ENCODE peak calls at places on chromosome 11, in ten cellular contexts. One of them, this sample, is unnamed.

GRCh38 chr11:57487021-57487778 is 26.9 kb downstream of the RTN4RL2 start:
- DNase-seq in activated T-cell treated with anti-CD3 and anti-CD28 coated beads, Interleukin-2, amount 50 U/mL, for 1 hour: no peak
- DNase-seq in HFFc6: no peak
- DNase-seq in fibroblast of villous mesenchyme: no peak
- DNase-seq in mesothelial cell of epicardium: no peak
- DNase-seq in bronchial epithelial cell: no peak
- DNase-seq in effector CD4-positive, alpha-beta T cell: no peak
- DNase-seq in HT1080: no peak
- DNase-seq in endothelial cell: no peak
- DNase-seq in left cardiac atrium: no peak
- DNase-seq in this sample: no peak

GRCh38 chr11:122040476-122040875 is 75.5 kb downstream of the BLID start:
- DNase-seq in left cardiac atrium: no peak
- DNase-seq in HFFc6: no peak
- DNase-seq in activated T-cell treated with anti-CD3 and anti-CD28 coated beads, Interleukin-2, amount 50 U/mL, for 1 hour: no peak
- DNase-seq in fibroblast of villous mesenchyme: no peak
- DNase-seq in endothelial cell: no peak
- DNase-seq in HT1080: no peak
- DNase-seq in effector CD4-positive, alpha-beta T cell: no peak
- DNase-seq in mesothelial cell of epicardium: no peak
- DNase-seq in bronchial epithelial cell: no peak
- DNase-seq in this sample: no peak

GRCh38 chr11:74849525-74850391 is 99.1 kb downstream of the XRRA1 start:
- DNase-seq in effector CD4-positive, alpha-beta T cell: no peak
- DNase-seq in activated T-cell treated with anti-CD3 and anti-CD28 coated beads, Interleukin-2, amount 50 U/mL, for 1 hour: no peak
- DNase-seq in bronchial epithelial cell: peak
- DNase-seq in HT1080: peak
- DNase-seq in HFFc6: peak
- DNase-seq in left cardiac atrium: peak
- DNase-seq in mesothelial cell of epicardium: no peak
- DNase-seq in endothelial cell: no peak
- DNase-seq in fibroblast of villous mesenchyme: peak
- DNase-seq in this sample: no peak

GRCh38 chr11:116215471-116216113 is 557.2 kb downstream of the BUD13 start:
- DNase-seq in mesothelial cell of epicardium: no peak
- DNase-seq in left cardiac atrium: no peak
- DNase-seq in bronchial epithelial cell: peak
- DNase-seq in endothelial cell: peak
- DNase-seq in HFFc6: no peak
- DNase-seq in HT1080: no peak
- DNase-seq in activated T-cell treated with anti-CD3 and anti-CD28 coated beads, Interleukin-2, amount 50 U/mL, for 1 hour: no peak
- DNase-seq in fibroblast of villous mesenchyme: no peak
- DNase-seq in effector CD4-positive, alpha-beta T cell: no peak
- DNase-seq in this sample: no peak

GRCh38 chr11:9527481-9528140 is 45.9 kb upstream of the WEE1 start:
- DNase-seq in fibroblast of villous mesenchyme: peak
- DNase-seq in left cardiac atrium: no peak
- DNase-seq in endothelial cell: no peak
- DNase-seq in activated T-cell treated with anti-CD3 and anti-CD28 coated beads, Interleukin-2, amount 50 U/mL, for 1 hour: no peak
- DNase-seq in effector CD4-positive, alpha-beta T cell: no peak
- DNase-seq in bronchial epithelial cell: peak
- DNase-seq in HFFc6: peak
- DNase-seq in mesothelial cell of epicardium: no peak
- DNase-seq in HT1080: peak
- DNase-seq in this sample: no peak

GRCh38 chr11:942853-943252 is 17.2 kb downstream of the AP2A2 start:
- DNase-seq in bronchial epithelial cell: peak
- DNase-seq in HFFc6: no peak
- DNase-seq in HT1080: no peak
- DNase-seq in activated T-cell treated with anti-CD3 and anti-CD28 coated beads, Interleukin-2, amount 50 U/mL, for 1 hour: no peak
- DNase-seq in left cardiac atrium: no peak
- DNase-seq in endothelial cell: no peak
- DNase-seq in fibroblast of villous mesenchyme: peak
- DNase-seq in mesothelial cell of epicardium: no peak
- DNase-seq in effector CD4-positive, alpha-beta T cell: no peak
- DNase-seq in this sample: no peak

GRCh38 chr11:130715085-130715932 is 201.0 kb downstream of the SNX19 start:
- DNase-seq in HFFc6: no peak
- DNase-seq in HT1080: no peak
- DNase-seq in mesothelial cell of epicardium: no peak
- DNase-seq in fibroblast of villous mesenchyme: no peak
- DNase-seq in effector CD4-positive, alpha-beta T cell: no peak
- DNase-seq in activated T-cell treated with anti-CD3 and anti-CD28 coated beads, Interleukin-2, amount 50 U/mL, for 1 hour: no peak
- DNase-seq in left cardiac atrium: no peak
- DNase-seq in endothelial cell: no peak
- DNase-seq in bronchial epithelial cell: no peak
- DNase-seq in this sample: no peak

GRCh38 chr11:120717623-120718022 is 206.1 kb downstream of the GRIK4 start:
- DNase-seq in endothelial cell: no peak
- DNase-seq in left cardiac atrium: no peak
- DNase-seq in HT1080: no peak
- DNase-seq in bronchial epithelial cell: no peak
- DNase-seq in HFFc6: no peak
- DNase-seq in activated T-cell treated with anti-CD3 and anti-CD28 coated beads, Interleukin-2, amount 50 U/mL, for 1 hour: no peak
- DNase-seq in fibroblast of villous mesenchyme: no peak
- DNase-seq in mesothelial cell of epicardium: no peak
- DNase-seq in effector CD4-positive, alpha-beta T cell: no peak
- DNase-seq in this sample: no peak

GRCh38 chr11:73158356-73159051 is 16.4 kb upstream of the FCHSD2 start:
- DNase-seq in fibroblast of villous mesenchyme: peak
- DNase-seq in left cardiac atrium: no peak
- DNase-seq in bronchial epithelial cell: no peak
- DNase-seq in endothelial cell: no peak
- DNase-seq in HFFc6: peak
- DNase-seq in HT1080: no peak
- DNase-seq in activated T-cell treated with anti-CD3 and anti-CD28 coated beads, Interleukin-2, amount 50 U/mL, for 1 hour: no peak
- DNase-seq in effector CD4-positive, alpha-beta T cell: no peak
- DNase-seq in mesothelial cell of epicardium: no peak
- DNase-seq in this sample: no peak

GRCh38 chr11:12007769-12008737 is at the start of gene DKK3:
- DNase-seq in left cardiac atrium: no peak
- DNase-seq in mesothelial cell of epicardium: peak
- DNase-seq in effector CD4-positive, alpha-beta T cell: no peak
- DNase-seq in activated T-cell treated with anti-CD3 and anti-CD28 coated beads, Interleukin-2, amount 50 U/mL, for 1 hour: no peak
- DNase-seq in fibroblast of villous mesenchyme: peak
- DNase-seq in endothelial cell: peak
- DNase-seq in HFFc6: peak
- DNase-seq in bronchial epithelial cell: peak
- DNase-seq in HT1080: no peak
- DNase-seq in this sample: peak

GRCh38 chr11:34475656-34476055 is 36.9 kb downstream of the CAT start:
- DNase-seq in left cardiac atrium: no peak
- DNase-seq in HT1080: no peak
- DNase-seq in mesothelial cell of epicardium: no peak
- DNase-seq in activated T-cell treated with anti-CD3 and anti-CD28 coated beads, Interleukin-2, amount 50 U/mL, for 1 hour: no peak
- DNase-seq in fibroblast of villous mesenchyme: no peak
- DNase-seq in HFFc6: no peak
- DNase-seq in effector CD4-positive, alpha-beta T cell: no peak
- DNase-seq in endothelial cell: no peak
- DNase-seq in bronchial epithelial cell: no peak
- DNase-seq in this sample: no peak

GRCh38 chr11:123806249-123806648 is at the start of gene OR6M1:
- DNase-seq in left cardiac atrium: no peak
- DNase-seq in mesothelial cell of epicardium: no peak
- DNase-seq in effector CD4-positive, alpha-beta T cell: no peak
- DNase-seq in activated T-cell treated with anti-CD3 and anti-CD28 coated beads, Interleukin-2, amount 50 U/mL, for 1 hour: no peak
- DNase-seq in fibroblast of villous mesenchyme: no peak
- DNase-seq in endothelial cell: no peak
- DNase-seq in bronchial epithelial cell: no peak
- DNase-seq in HFFc6: no peak
- DNase-seq in HT1080: no peak
- DNase-seq in this sample: no peak

GRCh38 chr11:44978279-44978960 is 27.7 kb upstream of the TP53I11 start:
- DNase-seq in activated T-cell treated with anti-CD3 and anti-CD28 coated beads, Interleukin-2, amount 50 U/mL, for 1 hour: no peak
- DNase-seq in fibroblast of villous mesenchyme: no peak
- DNase-seq in HT1080: no peak
- DNase-seq in HFFc6: no peak
- DNase-seq in effector CD4-positive, alpha-beta T cell: no peak
- DNase-seq in bronchial epithelial cell: no peak
- DNase-seq in endothelial cell: no peak
- DNase-seq in mesothelial cell of epicardium: no peak
- DNase-seq in left cardiac atrium: no peak
- DNase-seq in this sample: no peak

GRCh38 chr11:16895306-16895705 is 118.9 kb downstream of the PLEKHA7 start:
- DNase-seq in fibroblast of villous mesenchyme: no peak
- DNase-seq in endothelial cell: no peak
- DNase-seq in effector CD4-positive, alpha-beta T cell: no peak
- DNase-seq in HFFc6: no peak
- DNase-seq in bronchial epithelial cell: peak
- DNase-seq in left cardiac atrium: no peak
- DNase-seq in HT1080: no peak
- DNase-seq in mesothelial cell of epicardium: no peak
- DNase-seq in activated T-cell treated with anti-CD3 and anti-CD28 coated beads, Interleukin-2, amount 50 U/mL, for 1 hour: no peak
- DNase-seq in this sample: no peak

GRCh38 chr11:59076876-59077571 is 9.1 kb upstream of the GLYATL1B start:
- DNase-seq in mesothelial cell of epicardium: no peak
- DNase-seq in effector CD4-positive, alpha-beta T cell: no peak
- DNase-seq in left cardiac atrium: no peak
- DNase-seq in fibroblast of villous mesenchyme: no peak
- DNase-seq in HFFc6: no peak
- DNase-seq in HT1080: no peak
- DNase-seq in activated T-cell treated with anti-CD3 and anti-CD28 coated beads, Interleukin-2, amount 50 U/mL, for 1 hour: no peak
- DNase-seq in bronchial epithelial cell: no peak
- DNase-seq in endothelial cell: no peak
- DNase-seq in this sample: no peak

GRCh38 chr11:112724194-112724790 is 236.9 kb upstream of the NCAM1 start:
- DNase-seq in HFFc6: no peak
- DNase-seq in bronchial epithelial cell: no peak
- DNase-seq in activated T-cell treated with anti-CD3 and anti-CD28 coated beads, Interleukin-2, amount 50 U/mL, for 1 hour: no peak
- DNase-seq in mesothelial cell of epicardium: no peak
- DNase-seq in fibroblast of villous mesenchyme: no peak
- DNase-seq in HT1080: no peak
- DNase-seq in endothelial cell: no peak
- DNase-seq in effector CD4-positive, alpha-beta T cell: no peak
- DNase-seq in left cardiac atrium: no peak
- DNase-seq in this sample: peak

GRCh38 chr11:61725632-61726280 is 26.7 kb upstream of the MYRF start:
- DNase-seq in bronchial epithelial cell: peak
- DNase-seq in effector CD4-positive, alpha-beta T cell: no peak
- DNase-seq in activated T-cell treated with anti-CD3 and anti-CD28 coated beads, Interleukin-2, amount 50 U/mL, for 1 hour: no peak
- DNase-seq in HT1080: peak
- DNase-seq in fibroblast of villous mesenchyme: peak
- DNase-seq in left cardiac atrium: no peak
- DNase-seq in endothelial cell: no peak
- DNase-seq in mesothelial cell of epicardium: no peak
- DNase-seq in HFFc6: no peak
- DNase-seq in this sample: no peak

GRCh38 chr11:114279778-114280532 is 16.2 kb upstream of the NNMT start:
- DNase-seq in bronchial epithelial cell: peak
- DNase-seq in activated T-cell treated with anti-CD3 and anti-CD28 coated beads, Interleukin-2, amount 50 U/mL, for 1 hour: no peak
- DNase-seq in HT1080: peak
- DNase-seq in left cardiac atrium: no peak
- DNase-seq in endothelial cell: no peak
- DNase-seq in fibroblast of villous mesenchyme: peak
- DNase-seq in effector CD4-positive, alpha-beta T cell: no peak
- DNase-seq in mesothelial cell of epicardium: no peak
- DNase-seq in HFFc6: peak
- DNase-seq in this sample: no peak

GRCh38 chr11:132312616-132313210 is 942.3 kb downstream of the NTM start:
- DNase-seq in HFFc6: peak
- DNase-seq in endothelial cell: peak
- DNase-seq in fibroblast of villous mesenchyme: peak
- DNase-seq in activated T-cell treated with anti-CD3 and anti-CD28 coated beads, Interleukin-2, amount 50 U/mL, for 1 hour: no peak
- DNase-seq in left cardiac atrium: no peak
- DNase-seq in effector CD4-positive, alpha-beta T cell: no peak
- DNase-seq in mesothelial cell of epicardium: no peak
- DNase-seq in bronchial epithelial cell: peak
- DNase-seq in HT1080: peak
- DNase-seq in this sample: peak

GRCh38 chr11:10392680-10393079 is 62.4 kb upstream of the AMPD3 start:
- DNase-seq in endothelial cell: no peak
- DNase-seq in left cardiac atrium: no peak
- DNase-seq in mesothelial cell of epicardium: no peak
- DNase-seq in activated T-cell treated with anti-CD3 and anti-CD28 coated beads, Interleukin-2, amount 50 U/mL, for 1 hour: no peak
- DNase-seq in HT1080: no peak
- DNase-seq in effector CD4-positive, alpha-beta T cell: no peak
- DNase-seq in bronchial epithelial cell: no peak
- DNase-seq in HFFc6: peak
- DNase-seq in fibroblast of villous mesenchyme: no peak
- DNase-seq in this sample: no peak

GRCh38 chr11:32881286-32881685 is 11.3 kb upstream of the QSER1 start:
- DNase-seq in bronchial epithelial cell: peak
- DNase-seq in HFFc6: no peak
- DNase-seq in left cardiac atrium: no peak
- DNase-seq in mesothelial cell of epicardium: no peak
- DNase-seq in endothelial cell: no peak
- DNase-seq in effector CD4-positive, alpha-beta T cell: no peak
- DNase-seq in fibroblast of villous mesenchyme: no peak
- DNase-seq in HT1080: peak
- DNase-seq in activated T-cell treated with anti-CD3 and anti-CD28 coated beads, Interleukin-2, amount 50 U/mL, for 1 hour: no peak
- DNase-seq in this sample: no peak

GRCh38 chr11:14894657-14895598 is 2.9 kb upstream of the CYP2R1 start:
- DNase-seq in effector CD4-positive, alpha-beta T cell: no peak
- DNase-seq in HFFc6: no peak
- DNase-seq in activated T-cell treated with anti-CD3 and anti-CD28 coated beads, Interleukin-2, amount 50 U/mL, for 1 hour: no peak
- DNase-seq in bronchial epithelial cell: peak
- DNase-seq in fibroblast of villous mesenchyme: peak
- DNase-seq in mesothelial cell of epicardium: no peak
- DNase-seq in HT1080: no peak
- DNase-seq in endothelial cell: no peak
- DNase-seq in left cardiac atrium: peak
- DNase-seq in this sample: no peak

GRCh38 chr11:64437426-64437825 is 78.5 kb downstream of the RPS6KA4 start:
- DNase-seq in HT1080: no peak
- DNase-seq in mesothelial cell of epicardium: no peak
- DNase-seq in effector CD4-positive, alpha-beta T cell: no peak
- DNase-seq in activated T-cell treated with anti-CD3 and anti-CD28 coated beads, Interleukin-2, amount 50 U/mL, for 1 hour: no peak
- DNase-seq in bronchial epithelial cell: no peak
- DNase-seq in endothelial cell: no peak
- DNase-seq in HFFc6: no peak
- DNase-seq in fibroblast of villous mesenchyme: no peak
- DNase-seq in left cardiac atrium: no peak
- DNase-seq in this sample: no peak

GRCh38 chr11:1400168-1401000 is 10.7 kb downstream of the BRSK2 start:
- DNase-seq in HFFc6: no peak
- DNase-seq in HT1080: no peak
- DNase-seq in activated T-cell treated with anti-CD3 and anti-CD28 coated beads, Interleukin-2, amount 50 U/mL, for 1 hour: no peak
- DNase-seq in bronchial epithelial cell: no peak
- DNase-seq in fibroblast of villous mesenchyme: no peak
- DNase-seq in mesothelial cell of epicardium: no peak
- DNase-seq in endothelial cell: no peak
- DNase-seq in effector CD4-positive, alpha-beta T cell: no peak
- DNase-seq in left cardiac atrium: peak
- DNase-seq in this sample: no peak

GRCh38 chr11:9573775-9574555 is 495 bp downstream of the WEE1 start:
- DNase-seq in bronchial epithelial cell: no peak
- DNase-seq in endothelial cell: peak
- DNase-seq in HFFc6: no peak
- DNase-seq in activated T-cell treated with anti-CD3 and anti-CD28 coated beads, Interleukin-2, amount 50 U/mL, for 1 hour: no peak
- DNase-seq in mesothelial cell of epicardium: no peak
- DNase-seq in left cardiac atrium: peak
- DNase-seq in effector CD4-positive, alpha-beta T cell: no peak
- DNase-seq in HT1080: no peak
- DNase-seq in fibroblast of villous mesenchyme: no peak
- DNase-seq in this sample: no peak

GRCh38 chr11:131580466-131580865 is 210.1 kb downstream of the NTM start:
- DNase-seq in mesothelial cell of epicardium: no peak
- DNase-seq in fibroblast of villous mesenchyme: no peak
- DNase-seq in HT1080: no peak
- DNase-seq in left cardiac atrium: no peak
- DNase-seq in bronchial epithelial cell: no peak
- DNase-seq in HFFc6: no peak
- DNase-seq in effector CD4-positive, alpha-beta T cell: no peak
- DNase-seq in endothelial cell: no peak
- DNase-seq in activated T-cell treated with anti-CD3 and anti-CD28 coated beads, Interleukin-2, amount 50 U/mL, for 1 hour: no peak
- DNase-seq in this sample: no peak

GRCh38 chr11:102613455-102613854 is 11.7 kb downstream of the MMP20 start:
- DNase-seq in effector CD4-positive, alpha-beta T cell: no peak
- DNase-seq in HT1080: no peak
- DNase-seq in fibroblast of villous mesenchyme: no peak
- DNase-seq in activated T-cell treated with anti-CD3 and anti-CD28 coated beads, Interleukin-2, amount 50 U/mL, for 1 hour: no peak
- DNase-seq in bronchial epithelial cell: no peak
- DNase-seq in left cardiac atrium: no peak
- DNase-seq in mesothelial cell of epicardium: no peak
- DNase-seq in endothelial cell: no peak
- DNase-seq in HFFc6: no peak
- DNase-seq in this sample: no peak

This sample was measured in SK-N-DZ.